ENCODE peak calls at places on chromosomes 1 and 21, in nine cellular contexts. X, Y, D, N, U, C, O, Z and L are unnamed samples.

GRCh38 chr1:225908773-225909172 is 15.3 kb downstream of the PYCR2 start:
- DNase-seq in X (no peak), N (no peak), O (no peak), U (no peak), Y (no peak), Z (no peak), C (peak), D (no peak), L (no peak)

GRCh38 chr1:208682664-208683013 is 438.5 kb upstream of the PLXNA2 start:
- DNase-seq in O (no peak), X (peak), D (no peak), N (no peak), Z (no peak), U (no peak), Y (no peak), C (no peak), L (no peak)

GRCh38 chr1:16614361-16615252 is 1.2 kb upstream of the NBPF1 start:
- DNase-seq in N (no peak), U (peak), X (no peak), Z (no peak), O (no peak), Y (no peak), C (no peak), D (no peak), L (peak)

GRCh38 chr1:17611991-17612390 is 72.5 kb downstream of the ARHGEF10L start:
- DNase-seq in Z (no peak), D (no peak), N (no peak), C (no peak), U (no peak), O (no peak), X (no peak), Y (no peak), L (no peak)

GRCh38 chr1:45954401-45954847 is 151.0 kb downstream of the MAST2 start:
- DNase-seq in Y (no peak), Z (no peak), D (no peak), C (no peak), U (no peak), O (no peak), N (peak), X (no peak), L (no peak)

GRCh38 chr1:65762081-65762862 is 30.4 kb upstream of the PDE4B start:
- DNase-seq in D (no peak), N (no peak), X (no peak), O (no peak), C (no peak), U (no peak), Y (no peak), Z (no peak), L (no peak)

GRCh38 chr1:60984066-60984799 is 98.1 kb upstream of the NFIA start:
- DNase-seq in X (no peak), O (no peak), D (no peak), U (peak), C (no peak), Y (no peak), N (no peak), Z (no peak), L (peak)

GRCh38 chr1:30919025-30919881 is 10.7 kb upstream of the SDC3 start:
- DNase-seq in Y (no peak), Z (no peak), C (no peak), U (no peak), X (no peak), O (no peak), N (no peak), D (no peak), L (no peak)

GRCh38 chr1:185096531-185096930 is 51.2 kb downstream of the RNF2 start:
- DNase-seq in U (no peak), C (no peak), O (no peak), Z (no peak), D (no peak), N (no peak), X (no peak), Y (no peak), L (no peak)

GRCh38 chr21:46211786-46212720 is 16.5 kb downstream of the LSS start:
- DNase-seq in X (no peak), D (no peak), Y (no peak), U (peak), Z (no peak), N (no peak), C (no peak), O (no peak), L (no peak)

GRCh38 chr1:246602194-246602593 is 35.9 kb downstream of the CNST start:
- DNase-seq in Z (no peak), C (no peak), N (no peak), Y (no peak), O (no peak), D (peak), X (peak), U (no peak), L (peak)

GRCh38 chr1:121519042-121519755 is 334.4 kb downstream of the SRGAP2C start:
- DNase-seq in Y (peak), C (peak), N (no peak), Z (no peak), U (no peak), X (peak), D (peak), O (peak), L (peak)